ENCODE peak calls at places on chromosomes 7 and 10, in five cellular contexts. V is hippocampal formation; C is GM23248; K is activated CD4-positive, alpha-beta T cell treated with anti-CD3 and anti-CD28 coated beads, Interleukin-2, amount 10 ng/mL, durations not matched to agents 7 days and 5 days; G is AG08396. R is an unnamed sample.

GRCh38 chr10:72009430-72010081 is 45.4 kb downstream of the CHST3 start:
- DNase-seq in K (no peak), G (peak; percentile 93), C (peak; percentile 96), V (peak; percentile 84), R (peak; percentile 93)

GRCh38 chr7:45709168-45710034 is 135.2 kb downstream of the ADCY1 start:
- DNase-seq in K (no peak), C (peak; percentile 79), V (no peak), G (peak; percentile 77), R (no peak)

GRCh38 chr10:61169294-61169693 is 225.3 kb upstream of the RHOBTB1 start:
- DNase-seq in G (no peak), C (no peak), K (no peak), V (no peak), R (no peak)

GRCh38 chr7:30888783-30889182 is 22.9 kb upstream of the AQP1 start:
- DNase-seq in V (no peak), K (no peak), C (peak; percentile 95), G (peak; percentile 88), R (peak; percentile 69)

GRCh38 chr7:16940777-16941176 is 59.0 kb upstream of the AGR3 start:
- DNase-seq in K (no peak), V (no peak), C (no peak), G (no peak), R (no peak)

GRCh38 chr10:74432841-74433594 is 282.0 kb downstream of the ADK start:
- DNase-seq in K (no peak), G (peak; percentile 14), C (peak; percentile 80), V (no peak), R (peak; percentile 27)

GRCh38 chr7:92808006-92808405 is 28.4 kb downstream of the CDK6 start:
- DNase-seq in C (peak; percentile 76), K (no peak), V (no peak), G (no peak), R (no peak)

GRCh38 chr7:131068604-131069021 is 259.1 kb upstream of the MKLN1 start:
- DNase-seq in V (no peak), K (no peak), G (peak; percentile 43), C (peak; percentile 76), R (no peak)

GRCh38 chr7:70487526-70488285 is 644.2 kb upstream of the GALNT17 start:
- DNase-seq in V (no peak), C (no peak), G (no peak), K (no peak), R (no peak)

GRCh38 chr10:74153123-74153522 is 2.1 kb downstream of the ADK start:
- DNase-seq in C (peak; percentile 72), G (peak; percentile 50), K (no peak), V (no peak), R (no peak)

GRCh38 chr7:2008101-2008935 is 224.4 kb downstream of the MAD1L1 start:
- DNase-seq in G (no peak), K (no peak), C (no peak), V (no peak), R (no peak)

R was measured in HTR-8/SVneo.